ENCODE peak calls at places on chromosome 22, in four cellular contexts. E is HL-60, V is GM12878, W is K562. L is an unnamed sample.

GRCh38 chr22:36405671-36406070 is 17.9 kb upstream of the MYH9 start:
- DNase-seq in E (peak), V (no peak), W (no peak), L (no peak)

GRCh38 chr22:33825761-33826160 is 94.5 kb downstream of the LARGE1 start:
- DNase-seq in E (no peak), V (no peak), W (no peak), L (no peak)

GRCh38 chr22:26737262-26737661 is 79.9 kb downstream of the MIAT start:
- DNase-seq in E (no peak), V (no peak), W (no peak), L (no peak)

GRCh38 chr22:31846161-31847115 is 92.6 kb downstream of the DEPDC5 start:
- DNase-seq in E (peak), V (no peak), W (peak), L (no peak)

GRCh38 chr22:41596776-41597634 is 7.4 kb upstream of the PMM1 start:
- DNase-seq in E (peak), V (no peak), W (peak), L (no peak)

GRCh38 chr22:32904044-32904443 is 102.5 kb downstream of the TIMP3 start:
- DNase-seq in E (peak), V (no peak), W (peak), L (no peak)

GRCh38 chr22:30002861-30003489 is 77.3 kb upstream of the HORMAD2 start:
- DNase-seq in E (no peak), V (no peak), W (no peak), L (no peak)

GRCh38 chr22:38257650-38258246 is 15.1 kb downstream of the TMEM184B start:
- DNase-seq in E (no peak), V (no peak), W (no peak), L (no peak)

GRCh38 chr22:26565889-26566288 is 24.0 kb downstream of the TPST2 start:
- DNase-seq in E (no peak), V (no peak), W (no peak), L (no peak)

GRCh38 chr22:36461665-36462474 is 19.6 kb downstream of the TXN2 start:
- DNase-seq in E (no peak), V (no peak), W (no peak), L (no peak)

GRCh38 chr22:18000441-18001039 is 23.8 kb downstream of the MICAL3 start:
- DNase-seq in E (no peak), V (no peak), W (no peak), L (no peak)

GRCh38 chr22:26391623-26392022 is 37.4 kb upstream of the ASPHD2 start:
- DNase-seq in E (no peak), V (no peak), W (no peak), L (no peak)

GRCh38 chr22:27241430-27242110 is 560.0 kb downstream of the MN1 start:
- DNase-seq in E (no peak), V (no peak), W (no peak), L (no peak)

GRCh38 chr22:32880906-32881596 is 79.5 kb downstream of the TIMP3 start:
- DNase-seq in E (no peak), V (no peak), W (peak), L (no peak)

GRCh38 chr22:26811717-26811992 is 154.3 kb downstream of the MIAT start:
- DNase-seq in E (no peak), V (no peak), W (no peak), L (no peak)

GRCh38 chr22:35918466-35918865 is 110.2 kb downstream of the RBFOX2 start:
- DNase-seq in E (no peak), V (no peak), W (no peak), L (no peak)

GRCh38 chr22:42939941-42940653 is 74.9 kb downstream of the PACSIN2 start:
- DNase-seq in E (no peak), V (no peak), W (no peak), L (no peak)

GRCh38 chr22:30878516-30879365 is 89.8 kb downstream of the MORC2 start:
- DNase-seq in E (no peak), V (no peak), W (peak), L (no peak)

GRCh38 chr22:28023036-28023435 is 104.0 kb upstream of the PITPNB start:
- DNase-seq in E (no peak), V (no peak), W (no peak), L (no peak)

GRCh38 chr22:26756675-26757293 is 99.4 kb downstream of the MIAT start:
- DNase-seq in E (peak), V (no peak), W (peak), L (peak)

GRCh38 chr22:42793848-42794405 is 63.1 kb downstream of the ARFGAP3 start:
- DNase-seq in E (no peak), V (no peak), W (no peak), L (no peak)

GRCh38 chr22:41772198-41772597 is 28.3 kb upstream of the CCDC134 start:
- DNase-seq in E (no peak), V (no peak), W (no peak), L (no peak)

GRCh38 chr22:44172370-44173108 is 8.2 kb upstream of the PARVG start:
- DNase-seq in E (peak), V (no peak), W (peak), L (peak)

GRCh38 chr22:36911887-36912661 is 1.4 kb upstream of the CSF2RB start:
- DNase-seq in E (no peak), V (no peak), W (no peak), L (no peak)

GRCh38 chr22:33400061-33400840 is 342.1 kb upstream of the SYN3 start:
- DNase-seq in E (no peak), V (no peak), W (no peak), L (no peak)

GRCh38 chr22:37827056-37827455 is 3.9 kb downstream of the GALR3 start:
- DNase-seq in E (no peak), V (no peak), W (no peak), L (no peak)

GRCh38 chr22:46007003-46007847 is 30.3 kb upstream of the WNT7B start:
- DNase-seq in E (peak), V (no peak), W (no peak), L (no peak)
- TF ChIP-seq SPI1 in E (peak), V (no peak), W (no peak), L (no peak)

GRCh38 chr22:19042285-19043110 is 79.7 kb downstream of the DGCR2 start:
- DNase-seq in E (no peak), V (no peak), W (no peak), L (no peak)

GRCh38 chr22:19045094-19045493 is 77.1 kb downstream of the DGCR2 start:
- DNase-seq in E (no peak), V (no peak), W (no peak), L (no peak)

GRCh38 chr22:19046287-19046686 is 75.9 kb downstream of the DGCR2 start:
- DNase-seq in E (no peak), V (no peak), W (no peak), L (no peak)

GRCh38 chr22:19043111-19044085 is 78.8 kb downstream of the DGCR2 start:
- DNase-seq in E (no peak), V (no peak), W (peak), L (no peak)

DNA sequence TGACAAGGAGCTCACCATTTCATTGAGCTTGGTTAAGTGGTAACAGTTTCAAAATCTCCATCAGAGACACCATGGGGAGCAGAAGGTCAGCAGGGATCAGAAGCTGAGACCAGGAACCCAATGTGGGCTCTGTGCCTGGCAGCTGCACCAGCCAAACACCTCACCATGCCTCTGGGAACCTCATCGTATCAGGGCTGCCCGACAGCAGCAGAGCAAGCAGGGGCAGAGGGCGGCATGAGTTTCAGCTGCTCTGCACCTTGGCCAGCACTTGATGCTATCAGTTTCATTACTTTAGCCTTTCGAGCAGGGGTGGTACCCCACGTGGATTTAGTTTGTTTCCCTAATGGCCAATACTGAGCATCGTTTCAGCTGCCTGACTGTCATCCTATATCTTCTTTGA is 77.8 kb downstream of the DGCR2 start:
- DNase-seq in E (no peak), V (no peak), W (no peak), L (no peak)
- TF ChIP-seq SPI1 in E (no peak), V (no peak), W (no peak), L (no peak)

GRCh38 chr22:22698263-22698750 is 53.9 kb downstream of the GGTLC2 start:
- DNase-seq in E (no peak), V (no peak), W (no peak), L (no peak)

GRCh38 chr22:22702874-22703570 is 58.6 kb downstream of the GGTLC2 start:
- DNase-seq in E (no peak), V (no peak), W (no peak), L (no peak)

GRCh38 chr22:22697377-22698120 is 53.1 kb downstream of the GGTLC2 start:
- DNase-seq in E (no peak), V (no peak), W (no peak), L (no peak)

GRCh38 chr22:22702159-22702873 is 57.9 kb downstream of the GGTLC2 start:
- DNase-seq in E (no peak), V (no peak), W (no peak), L (no peak)

GRCh38 chr22:22700631-22701030 is 56.2 kb downstream of the GGTLC2 start:
- DNase-seq in E (no peak), V (no peak), W (no peak), L (no peak)
- TF ChIP-seq SPI1 in E (no peak), V (no peak), W (no peak), L (no peak)

DNA sequence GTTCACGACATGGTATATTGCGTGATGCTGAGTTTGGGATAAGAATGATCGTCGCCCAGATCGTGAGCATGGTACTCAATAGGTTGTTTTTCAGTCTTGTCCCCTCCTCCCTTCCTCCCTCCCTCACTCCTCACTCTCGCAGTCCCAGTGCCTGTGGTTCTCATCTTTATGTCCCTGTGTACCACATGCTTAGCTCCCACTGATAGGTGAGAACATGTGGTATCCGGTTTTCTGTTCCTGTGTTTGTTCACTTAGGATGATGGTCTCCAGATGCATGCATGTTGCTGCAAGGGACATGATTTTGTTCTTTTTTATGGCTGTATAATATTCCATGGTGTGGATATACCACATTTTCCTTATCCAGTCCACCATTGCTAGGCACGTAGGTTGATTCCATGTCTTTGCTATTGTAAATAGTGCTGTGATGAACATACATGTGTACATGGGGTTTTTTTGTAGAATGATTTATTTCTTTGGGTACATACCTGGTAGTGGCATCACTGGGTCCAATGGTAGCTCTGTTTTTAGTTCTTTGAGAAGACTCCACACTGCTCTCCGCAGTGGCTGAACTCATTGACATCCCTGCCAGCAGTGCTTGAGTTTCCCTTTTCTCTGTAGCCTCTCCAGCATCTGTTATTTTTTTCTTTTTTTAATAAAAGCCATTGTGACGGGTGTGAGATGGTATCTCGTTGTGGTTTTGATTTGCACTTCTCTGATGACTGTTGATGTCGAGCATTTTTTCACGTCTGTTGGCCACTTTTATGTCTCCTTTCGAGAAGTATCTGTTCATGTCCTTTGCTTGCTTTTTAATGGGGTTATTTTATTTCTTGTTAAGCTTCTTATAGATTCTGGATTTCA is 16.4 kb downstream of the ZBED4 start:
- DNase-seq in E (no peak), V (no peak), W (no peak), L (no peak)
- TF ChIP-seq SPI1 in E (no peak), V (no peak), W (no peak), L (no peak)

DNA sequence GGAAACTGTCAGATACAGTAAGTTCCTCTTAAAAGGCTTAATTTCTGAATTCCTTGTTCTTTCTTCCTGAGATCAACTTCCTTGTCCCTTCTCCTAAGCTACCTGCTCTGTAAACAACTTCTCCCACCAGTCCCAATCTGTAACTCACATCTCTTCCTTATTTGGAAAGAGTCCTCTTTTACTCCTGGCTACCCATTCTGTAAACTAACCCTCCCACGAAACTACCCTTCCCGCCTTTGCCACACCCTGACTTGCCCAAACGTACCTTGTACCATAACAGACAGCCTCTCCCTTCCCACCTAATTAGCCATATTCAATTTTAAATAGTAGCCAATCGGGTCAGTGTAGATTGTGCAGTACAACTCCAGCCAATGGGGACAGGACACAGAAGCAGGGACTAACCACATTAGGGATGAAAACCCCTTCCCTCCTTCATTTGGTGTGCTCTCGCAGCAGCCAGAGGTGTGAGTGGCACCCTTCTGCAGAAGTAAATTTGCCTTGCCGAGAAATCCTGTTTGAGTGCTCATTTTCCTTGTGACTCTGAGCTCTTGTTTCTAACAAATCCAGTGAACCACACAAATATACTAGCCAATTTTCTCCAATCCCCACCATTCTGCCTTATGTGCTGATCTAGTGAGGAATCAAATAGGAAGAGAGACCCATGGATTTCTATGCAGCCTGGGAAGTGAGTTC is 49.5 kb downstream of the ZNF280B start:
- DNase-seq in E (no peak), V (no peak), W (no peak), L (no peak)
- TF ChIP-seq SPI1 in E (no peak), V (no peak), W (no peak), L (no peak)

DNA sequence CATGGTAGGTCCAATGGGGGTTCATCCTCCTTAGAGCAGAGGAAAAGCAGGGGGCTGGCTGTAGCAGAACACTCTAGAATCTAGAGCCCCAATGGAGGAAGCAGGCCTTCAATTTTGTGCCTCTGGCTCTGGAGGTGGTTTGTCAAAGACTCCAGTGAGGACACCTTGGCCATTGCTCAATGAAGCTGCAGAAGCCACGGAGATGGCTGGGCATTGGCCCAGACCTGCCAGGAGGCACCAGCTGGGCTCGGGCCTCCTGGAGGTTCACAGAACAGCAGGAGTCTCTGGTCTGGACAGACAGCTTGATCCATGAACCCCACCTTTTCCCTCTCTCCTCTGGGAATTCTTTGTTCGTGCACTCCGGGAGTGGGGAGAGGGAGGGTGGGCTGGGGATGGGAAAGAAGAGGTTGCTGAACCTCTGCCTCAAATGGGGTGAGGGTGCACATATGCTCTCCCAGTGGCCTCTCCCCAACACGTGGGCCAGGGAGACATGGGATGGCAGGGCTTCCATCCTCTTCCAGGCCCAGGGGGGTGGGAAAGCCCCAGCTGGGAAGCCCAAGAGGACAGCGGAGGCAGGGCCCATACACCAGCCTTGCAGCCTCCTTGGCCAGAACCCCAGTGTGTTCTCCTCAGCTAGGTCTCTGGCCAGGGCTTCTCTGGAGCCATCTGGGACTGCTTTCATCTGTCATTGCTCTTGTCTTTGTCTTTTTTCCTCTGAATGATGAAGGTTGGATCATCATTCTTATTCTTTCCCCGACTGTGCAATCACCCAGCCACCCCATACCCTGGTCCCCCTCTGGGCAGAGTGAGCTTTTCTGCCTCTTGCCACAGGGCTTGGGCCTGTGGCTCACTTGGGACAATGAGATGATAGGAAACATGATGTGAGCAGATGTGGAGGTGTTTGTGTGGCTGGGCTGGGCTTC is 1019.4 kb downstream of the BRD1 start:
- DNase-seq in E (no peak), V (no peak), W (no peak), L (no peak)
- TF ChIP-seq SPI1 in E (no peak), V (no peak), W (no peak), L (no peak)